ENCODE peak calls at places on chromosomes 16 and 17, in eight cellular contexts. P is A549; N is iPS-NIHi11; S is heart right ventricle; B is GM12891; Z is CD8-positive, alpha-beta memory T cell; H is renal cortical epithelial cell; K is SK-N-SH. I is an unnamed sample.

GRCh38 chr17:40448639-40449261 is 5.5 kb downstream of the IGFBP4 start:
- DNase-seq in P (peak), N (no peak), S (no peak), B (no peak), Z (no peak), H (peak), K (no peak), I (no peak)

GRCh38 chr16:56321159-56321558 is 104.2 kb downstream of the AMFR start:
- DNase-seq in P (no peak), N (no peak), S (no peak), B (no peak), Z (no peak), H (no peak), K (no peak), I (no peak)

GRCh38 chr17:67638871-67639270 is 78.9 kb upstream of the NOL11 start:
- DNase-seq in P (no peak), N (no peak), S (no peak), B (no peak), Z (no peak), H (no peak), K (no peak), I (no peak)

GRCh38 chr17:39270923-39271322 is 45.2 kb upstream of the STAC2 start:
- DNase-seq in P (peak), N (no peak), S (no peak), B (peak), Z (no peak), H (peak), K (no peak), I (peak)

GRCh38 chr16:424623-425081 is 797 bp upstream of the RAB11FIP3 start:
- DNase-seq in P (peak), N (no peak), S (peak), B (no peak), Z (no peak), H (no peak), K (no peak), I (peak)

GRCh38 chr16:75267631-75268264 is 16.3 kb upstream of the BCAR1 start:
- DNase-seq in P (peak), N (no peak), S (peak), B (no peak), Z (no peak), H (peak), K (peak), I (peak)

GRCh38 chr16:52320930-52321439 is 226.0 kb downstream of the TOX3 start:
- DNase-seq in P (no peak), N (no peak), S (no peak), B (no peak), Z (no peak), H (no peak), K (no peak), I (no peak)

GRCh38 chr16:2282866-2283555 is 15.1 kb upstream of the RNPS1 start:
- DNase-seq in P (no peak), N (no peak), S (no peak), B (no peak), Z (no peak), H (no peak), K (no peak), I (no peak)

GRCh38 chr16:52976539-52977167 is 76.0 kb downstream of the CHD9NB start:
- DNase-seq in P (peak), N (peak), S (peak), B (peak), Z (no peak), H (peak), K (peak), I (peak)

GRCh38 chr17:72666519-72666874 is 426.0 kb downstream of the SLC39A11 start:
- DNase-seq in P (no peak), N (no peak), S (no peak), B (no peak), Z (no peak), H (no peak), K (no peak), I (no peak)

GRCh38 chr16:57186630-57187507 is 740 bp downstream of the RSPRY1 start:
- DNase-seq in P (peak), N (peak), S (no peak), B (no peak), Z (peak), H (peak), K (peak), I (peak)

GRCh38 chr17:47717845-47718621 is 15.0 kb upstream of the TBX21 start:
- DNase-seq in P (no peak), N (no peak), S (no peak), B (no peak), Z (no peak), H (peak), K (no peak), I (no peak)

GRCh38 chr17:78304549-78305037 is 55.3 kb downstream of the SOCS3 start:
- DNase-seq in P (no peak), N (no peak), S (peak), B (no peak), Z (no peak), H (no peak), K (no peak), I (no peak)

GRCh38 chr16:68356249-68356918 is 45.6 kb downstream of the PRMT7 start:
- DNase-seq in P (no peak), N (no peak), S (no peak), B (peak), Z (peak), H (no peak), K (peak), I (no peak)

GRCh38 chr16:88977028-88977844 is at the start of gene CBFA2T3:
- DNase-seq in P (no peak), N (no peak), S (peak), B (no peak), Z (no peak), H (no peak), K (no peak), I (peak)

GRCh38 chr16:78704421-78704820 is 605.0 kb downstream of the WWOX start:
- DNase-seq in P (no peak), N (no peak), S (no peak), B (no peak), Z (no peak), H (no peak), K (no peak), I (peak)

GRCh38 chr17:32496348-32497078 is 9.7 kb downstream of the CDK5R1 start:
- DNase-seq in P (no peak), N (no peak), S (no peak), B (no peak), Z (no peak), H (peak), K (no peak), I (peak)

GRCh38 chr16:17414421-17414820 is 56.3 kb downstream of the XYLT1 start:
- DNase-seq in P (no peak), N (no peak), S (no peak), B (no peak), Z (no peak), H (no peak), K (no peak), I (no peak)

GRCh38 chr17:64741924-64742670 is 80.0 kb upstream of the SMURF2 start:
- DNase-seq in P (no peak), N (no peak), S (peak), B (no peak), Z (no peak), H (no peak), K (no peak), I (peak)

GRCh38 chr16:68740628-68741346 is 3.7 kb downstream of the CDH1 start:
- DNase-seq in P (no peak), N (no peak), S (no peak), B (no peak), Z (no peak), H (no peak), K (no peak), I (no peak)

GRCh38 chr16:22373662-22374310 is 633 bp downstream of the CDR2 start:
- DNase-seq in P (no peak), N (peak), S (peak), B (no peak), Z (peak), H (no peak), K (peak), I (peak)

GRCh38 chr17:57112994-57113393 is 27.9 kb downstream of the AKAP1 start:
- DNase-seq in P (no peak), N (no peak), S (no peak), B (no peak), Z (no peak), H (no peak), K (no peak), I (no peak)

GRCh38 chr16:57711-58110 is 4.1 kb downstream of the SNRNP25 start:
- DNase-seq in P (no peak), N (no peak), S (no peak), B (no peak), Z (no peak), H (no peak), K (no peak), I (no peak)

GRCh38 chr17:72205801-72206200 is 85.0 kb downstream of the SOX9 start:
- DNase-seq in P (no peak), N (no peak), S (no peak), B (no peak), Z (no peak), H (no peak), K (no peak), I (no peak)

GRCh38 chr17:6700948-6701307 is 12.2 kb downstream of the SLC13A5 start:
- DNase-seq in P (no peak), N (no peak), S (no peak), B (no peak), Z (no peak), H (no peak), K (no peak), I (no peak)

GRCh38 chr16:4506450-4506849 is 30.3 kb downstream of the HMOX2 start:
- DNase-seq in P (peak), N (peak), S (peak), B (peak), Z (peak), H (peak), K (peak), I (peak)

GRCh38 chr17:48610282-48611211 is at the start of gene HOXB7:
- DNase-seq in P (peak), N (peak), S (peak), B (no peak), Z (peak), H (no peak), K (peak), I (peak)

GRCh38 chr16:368388-369158 is 1.8 kb downstream of the MRPL28 start:
- DNase-seq in P (no peak), N (no peak), S (no peak), B (no peak), Z (no peak), H (no peak), K (no peak), I (no peak)

GRCh38 chr17:68614718-68615117 is 13.6 kb upstream of the FAM20A start:
- DNase-seq in P (no peak), N (no peak), S (no peak), B (no peak), Z (no peak), H (no peak), K (no peak), I (no peak)

GRCh38 chr17:17812211-17813054 is 24.4 kb downstream of the SREBF1 start:
- DNase-seq in P (peak), N (peak), S (peak), B (peak), Z (peak), H (no peak), K (peak), I (no peak)

GRCh38 chr16:86508947-86509758 is 1.2 kb upstream of the FOXF1 start:
- DNase-seq in P (peak), N (no peak), S (peak), B (no peak), Z (no peak), H (no peak), K (no peak), I (peak)

GRCh38 chr17:56681561-56682266 is 88.2 kb downstream of the NOG start:
- DNase-seq in P (no peak), N (no peak), S (no peak), B (no peak), Z (no peak), H (peak), K (no peak), I (peak)

GRCh38 chr16:6725634-6726331 is 606.9 kb upstream of the RBFOX1 start:
- DNase-seq in P (peak), N (peak), S (no peak), B (no peak), Z (no peak), H (peak), K (peak), I (no peak)

GRCh38 chr17:1929896-1930750 is 95.0 kb downstream of the RTN4RL1 start:
- DNase-seq in P (no peak), N (no peak), S (no peak), B (no peak), Z (no peak), H (no peak), K (no peak), I (no peak)

GRCh38 chr16:68607443-68607842 is 37.7 kb upstream of the CDH3 start:
- DNase-seq in P (no peak), N (no peak), S (no peak), B (no peak), Z (no peak), H (no peak), K (no peak), I (no peak)

GRCh38 chr17:41402161-41402560 is 4.8 kb upstream of the KRT31 start:
- DNase-seq in P (no peak), N (no peak), S (no peak), B (no peak), Z (no peak), H (peak), K (no peak), I (peak)

GRCh38 chr16:53844796-53845195 is 140.8 kb downstream of the FTO start:
- DNase-seq in P (no peak), N (no peak), S (no peak), B (no peak), Z (no peak), H (no peak), K (no peak), I (no peak)